ENCODE peak calls at places on chromosomes 6 and 20, in eight cellular contexts. H is fibroblast of lung, A is adrenal gland, S is Peyer's patch, K is Karpas-422, P is left ventricle myocardium inferior, M is HFF-Myc, Y is fibroblast of the aortic adventitia. T is an unnamed sample.

GRCh38 chr6:71533939-71534379 is 245.3 kb downstream of the OGFRL1 start:
- DNase-seq in H (peak), A (no peak), S (no peak), K (no peak), P (no peak), M (no peak), Y (peak), T (no peak)

GRCh38 chr6:52410979-52411378 is 9.2 kb upstream of the EFHC1 start:
- DNase-seq in H (peak), A (no peak), S (no peak), K (no peak), P (no peak), M (no peak), Y (no peak), T (no peak)

GRCh38 chr20:45098096-45098773 is 2.7 kb downstream of the KCNS1 start:
- DNase-seq in H (peak), A (peak), S (no peak), K (no peak), P (no peak), M (no peak), Y (no peak), T (peak)

GRCh38 chr20:9608639-9609440 is 94.5 kb downstream of the LAMP5 start:
- DNase-seq in H (no peak), A (no peak), S (no peak), K (peak), P (no peak), M (no peak), Y (no peak), T (no peak)

GRCh38 chr6:73631849-73632248 is 21.9 kb downstream of the SLC17A5 start:
- DNase-seq in H (peak), A (no peak), S (no peak), K (no peak), P (no peak), M (peak), Y (no peak), T (no peak)

GRCh38 chr6:74603676-74604075 is 602.2 kb downstream of the COL12A1 start:
- DNase-seq in H (peak), A (no peak), S (no peak), K (no peak), P (no peak), M (no peak), Y (peak), T (no peak)

GRCh38 chr6:138682722-138683521 is 90.6 kb upstream of the CCDC28A start:
- DNase-seq in H (peak), A (no peak), S (no peak), K (peak), P (no peak), M (peak), Y (no peak), T (no peak)

GRCh38 chr6:111503194-111503593 is 20.2 kb upstream of the REV3L start:
- DNase-seq in H (no peak), A (no peak), S (no peak), K (no peak), P (no peak), M (no peak), Y (no peak), T (no peak)

GRCh38 chr20:25066386-25066785 is 8.4 kb upstream of the ACSS1 start:
- DNase-seq in H (no peak), A (peak), S (no peak), K (no peak), P (no peak), M (no peak), Y (no peak), T (no peak)

GRCh38 chr6:40789143-40789764 is 202.1 kb upstream of the LRFN2 start:
- DNase-seq in H (no peak), A (no peak), S (no peak), K (no peak), P (no peak), M (no peak), Y (no peak), T (no peak)

GRCh38 chr6:47852727-47853126 is 70.9 kb downstream of the OPN5 start:
- DNase-seq in H (peak), A (no peak), S (no peak), K (no peak), P (no peak), M (no peak), Y (no peak), T (no peak)

GRCh38 chr6:168637853-168638252 is 196.9 kb downstream of the SMOC2 start:
- DNase-seq in H (no peak), A (no peak), S (no peak), K (no peak), P (no peak), M (no peak), Y (no peak), T (no peak)

GRCh38 chr20:48763183-48764030 is 64.4 kb downstream of the PREX1 start:
- DNase-seq in H (no peak), A (peak), S (no peak), K (no peak), P (peak), M (no peak), Y (no peak), T (no peak)

GRCh38 chr6:63816979-63817436 is 181.4 kb downstream of the PHF3 start:
- DNase-seq in H (no peak), A (no peak), S (no peak), K (peak), P (no peak), M (no peak), Y (peak), T (no peak)

GRCh38 chr6:129215916-129216525 is 333.1 kb downstream of the LAMA2 start:
- DNase-seq in H (no peak), A (no peak), S (no peak), K (no peak), P (no peak), M (no peak), Y (no peak), T (no peak)

GRCh38 chr6:72776456-72776855 is 154.6 kb downstream of the KCNQ5 start:
- DNase-seq in H (no peak), A (no peak), S (no peak), K (no peak), P (no peak), M (no peak), Y (no peak), T (no peak)

GRCh38 chr6:108737594-108738546 is 110.4 kb upstream of the ARMC2 start:
- DNase-seq in H (peak), A (no peak), S (peak), K (no peak), P (no peak), M (peak), Y (peak), T (no peak)

GRCh38 chr20:9617940-9618339 is 103.5 kb downstream of the LAMP5 start:
- DNase-seq in H (peak), A (peak), S (no peak), K (peak), P (no peak), M (no peak), Y (peak), T (no peak)

GRCh38 chr6:148335582-148335981 is 7.1 kb upstream of the SASH1 start:
- DNase-seq in H (no peak), A (no peak), S (no peak), K (peak), P (no peak), M (no peak), Y (peak), T (no peak)

GRCh38 chr6:132596201-132596600 is 6.7 kb upstream of the TAAR5 start:
- DNase-seq in H (no peak), A (no peak), S (no peak), K (no peak), P (no peak), M (no peak), Y (no peak), T (no peak)

GRCh38 chr6:12992770-12993169 is 276.2 kb downstream of the PHACTR1 start:
- DNase-seq in H (no peak), A (no peak), S (no peak), K (no peak), P (no peak), M (no peak), Y (no peak), T (no peak)

GRCh38 chr6:1622220-1622841 is 12.6 kb downstream of the FOXC1 start:
- DNase-seq in H (no peak), A (no peak), S (no peak), K (no peak), P (no peak), M (no peak), Y (peak), T (no peak)

GRCh38 chr6:34178361-34179105 is 32.6 kb upstream of the GRM4 start:
- DNase-seq in H (no peak), A (no peak), S (peak), K (no peak), P (no peak), M (no peak), Y (no peak), T (no peak)

GRCh38 chr20:33393609-33394008 is 7.7 kb downstream of the CDK5RAP1 start:
- DNase-seq in H (no peak), A (no peak), S (no peak), K (no peak), P (no peak), M (no peak), Y (no peak), T (no peak)

GRCh38 chr6:102736941-102737368 is 1343.4 kb downstream of the GRIK2 start:
- DNase-seq in H (peak), A (no peak), S (no peak), K (no peak), P (no peak), M (peak), Y (no peak), T (no peak)

GRCh38 chr20:18404172-18404571 is 62.7 kb downstream of the DZANK1 start:
- DNase-seq in H (no peak), A (no peak), S (no peak), K (no peak), P (no peak), M (no peak), Y (no peak), T (no peak)

GRCh38 chr20:32215147-32215546 is 7.5 kb downstream of the POFUT1 start:
- DNase-seq in H (no peak), A (no peak), S (no peak), K (no peak), P (no peak), M (no peak), Y (no peak), T (no peak)

GRCh38 chr6:74409447-74409846 is 713.4 kb downstream of the CD109 start:
- DNase-seq in H (peak), A (no peak), S (no peak), K (peak), P (no peak), M (peak), Y (peak), T (no peak)

GRCh38 chr6:32148722-32149576 is 2.8 kb downstream of the PRRT1 start:
- DNase-seq in H (peak), A (peak), S (peak), K (peak), P (no peak), M (no peak), Y (no peak), T (peak)

GRCh38 chr6:21949211-21949801 is 347.5 kb downstream of the PRL start:
- DNase-seq in H (no peak), A (no peak), S (no peak), K (no peak), P (no peak), M (no peak), Y (no peak), T (no peak)

GRCh38 chr6:113856011-113856551 is 1.1 kb upstream of the MARCKS start:
- DNase-seq in H (peak), A (no peak), S (peak), K (no peak), P (no peak), M (no peak), Y (peak), T (no peak)

GRCh38 chr20:10217517-10218410 is 866 bp upstream of the SNAP25 start:
- DNase-seq in H (peak), A (peak), S (no peak), K (no peak), P (no peak), M (no peak), Y (peak), T (no peak)

GRCh38 chr6:122476131-122476530 is 4.5 kb upstream of the SERINC1 start:
- DNase-seq in H (peak), A (no peak), S (no peak), K (peak), P (no peak), M (no peak), Y (peak), T (no peak)

GRCh38 chr20:50130346-50130703 is 17.4 kb upstream of the UBE2V1 start:
- DNase-seq in H (no peak), A (no peak), S (no peak), K (no peak), P (no peak), M (no peak), Y (peak), T (no peak)

GRCh38 chr6:164247106-164247505 is 832.6 kb downstream of the QKI start:
- DNase-seq in H (no peak), A (no peak), S (no peak), K (no peak), P (no peak), M (no peak), Y (no peak), T (no peak)

GRCh38 chr6:12150812-12151432 is 138.8 kb downstream of the HIVEP1 start:
- DNase-seq in H (no peak), A (no peak), S (no peak), K (peak), P (no peak), M (no peak), Y (no peak), T (peak)

DNA sequence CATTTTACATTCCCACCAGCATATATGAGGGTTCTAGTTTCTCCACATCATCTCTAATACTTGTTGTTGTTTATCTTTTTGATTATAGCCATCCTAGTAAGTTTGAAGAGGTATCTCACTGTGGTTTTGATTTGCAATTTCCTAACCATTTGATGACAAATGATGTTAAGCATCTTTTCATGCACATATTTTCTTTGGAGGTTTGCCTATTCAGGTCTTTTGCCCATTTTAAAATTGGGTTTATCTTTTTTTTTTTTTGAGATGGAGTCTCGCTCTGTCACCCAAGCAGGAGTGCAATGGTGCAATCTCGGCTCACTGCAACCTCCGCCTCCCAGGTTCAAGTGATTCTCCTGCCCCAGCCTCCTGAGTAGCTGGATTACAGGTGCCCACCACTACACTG is 4.0 kb downstream of the RBCK1 start:
- DNase-seq in H (no peak), A (no peak), S (no peak), K (no peak), P (no peak), M (no peak), Y (no peak), T (no peak)
- H3K4me3 ChIP-seq in H (no peak), A (no peak), S (no peak), K (no peak), P (no peak), M (no peak), Y (no peak), T (no peak)

GRCh38 chr6:20770776-20771175 is 236.5 kb downstream of the CDKAL1 start:
- DNase-seq in H (peak), A (no peak), S (no peak), K (no peak), P (no peak), M (peak), Y (no peak), T (no peak)
- H3K4me3 ChIP-seq in H (no peak), A (no peak), S (no peak), K (no peak), P (no peak), M (no peak), Y (no peak), T (no peak)

GRCh38 chr6:43229803-43230239 is 540 bp upstream of the DNPH1 start:
- DNase-seq in H (no peak), A (no peak), S (no peak), K (no peak), P (no peak), M (no peak), Y (no peak), T (no peak)

GRCh38 chr6:43222418-43223059 is 6.7 kb downstream of the DNPH1 start:
- DNase-seq in H (no peak), A (no peak), S (no peak), K (no peak), P (no peak), M (no peak), Y (no peak), T (no peak)

GRCh38 chr6:43223175-43223574 is 6.1 kb downstream of the DNPH1 start:
- DNase-seq in H (no peak), A (no peak), S (no peak), K (no peak), P (no peak), M (no peak), Y (no peak), T (no peak)

GRCh38 chr6:43228951-43229802 is at the start of gene DNPH1:
- DNase-seq in H (peak), A (peak), S (peak), K (peak), P (peak), M (peak), Y (peak), T (peak)

GRCh38 chr6:43226192-43226851 is 3.0 kb downstream of the DNPH1 start:
- DNase-seq in H (no peak), A (no peak), S (no peak), K (no peak), P (no peak), M (no peak), Y (no peak), T (no peak)
- H3K4me3 ChIP-seq in H (no peak), A (no peak), S (no peak), K (no peak), P (no peak), M (no peak), Y (no peak), T (no peak)

GRCh38 chr6:24968711-24969110 is 33.0 kb upstream of the RIPOR2 start:
- DNase-seq in H (no peak), A (no peak), S (no peak), K (no peak), P (no peak), M (no peak), Y (no peak), T (no peak)

GRCh38 chr6:24960991-24961475 is 25.3 kb upstream of the RIPOR2 start:
- DNase-seq in H (no peak), A (no peak), S (no peak), K (no peak), P (no peak), M (no peak), Y (no peak), T (no peak)

GRCh38 chr6:24961852-24962251 is 26.1 kb upstream of the RIPOR2 start:
- DNase-seq in H (no peak), A (no peak), S (no peak), K (no peak), P (no peak), M (no peak), Y (no peak), T (no peak)

GRCh38 chr6:24959333-24959732 is 23.6 kb upstream of the RIPOR2 start:
- DNase-seq in H (no peak), A (no peak), S (no peak), K (no peak), P (no peak), M (no peak), Y (no peak), T (no peak)

DNA sequence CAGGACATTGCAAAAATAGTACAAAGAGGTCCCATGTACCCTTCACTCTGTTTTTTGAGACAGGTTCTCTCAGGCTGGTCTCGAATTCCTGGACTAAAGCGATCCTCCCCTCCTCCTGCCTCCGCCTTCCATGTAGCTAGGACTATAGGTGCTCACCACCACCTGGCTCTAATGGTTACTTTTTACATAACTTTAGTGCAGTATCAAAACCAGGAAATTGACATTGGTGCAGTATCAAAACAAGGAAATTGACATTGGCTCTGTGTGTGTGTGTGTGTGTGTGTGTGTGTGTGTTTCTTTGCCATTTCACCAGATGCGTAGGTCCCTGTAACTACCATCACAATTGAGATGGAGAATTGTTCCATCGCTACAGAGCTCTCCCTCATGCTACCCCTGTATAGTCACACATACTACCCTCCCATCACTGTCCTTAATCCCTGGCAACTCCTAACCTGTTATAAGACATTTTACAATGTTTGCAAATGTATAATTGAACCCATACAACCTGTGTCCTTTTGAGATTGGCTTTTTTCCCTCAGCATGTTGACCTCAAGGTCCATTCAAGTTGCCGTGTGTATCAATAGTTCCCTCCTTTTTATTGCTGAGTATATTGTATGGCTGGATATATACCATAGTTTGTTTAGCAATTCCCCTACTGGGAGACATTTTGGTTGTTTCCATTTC is 28.3 kb upstream of the RIPOR2 start:
- DNase-seq in H (no peak), A (no peak), S (no peak), K (no peak), P (no peak), M (no peak), Y (no peak), T (no peak)
- H3K4me3 ChIP-seq in H (no peak), A (no peak), S (no peak), K (no peak), P (no peak), M (no peak), Y (no peak), T (no peak)

GRCh38 chr20:62062661-62063600 is 2.8 kb downstream of the TAF4 start:
- DNase-seq in H (no peak), A (peak), S (no peak), K (no peak), P (no peak), M (no peak), Y (peak), T (no peak)
- H3K4me3 ChIP-seq in H (no peak), A (no peak), S (peak), K (peak), P (peak), M (peak), Y (peak), T (no peak)

GRCh38 chr20:1375515-1375914 is 17.3 kb downstream of the FKBP1A start:
- DNase-seq in H (peak), A (no peak), S (no peak), K (no peak), P (no peak), M (no peak), Y (peak), T (no peak)
- H3K4me3 ChIP-seq in H (no peak), A (no peak), S (no peak), K (no peak), P (peak), M (no peak), Y (no peak), T (no peak)

GRCh38 chr6:5279891-5280338 is 18.6 kb downstream of the FARS2 start:
- DNase-seq in H (no peak), A (no peak), S (no peak), K (no peak), P (no peak), M (no peak), Y (no peak), T (no peak)
- H3K4me3 ChIP-seq in H (no peak), A (no peak), S (no peak), K (no peak), P (no peak), M (no peak), Y (no peak), T (no peak)

GRCh38 chr20:63855363-63856110 is 5.8 kb upstream of the ABHD16B start:
- DNase-seq in H (no peak), A (no peak), S (no peak), K (no peak), P (no peak), M (no peak), Y (no peak), T (no peak)
- H3K4me3 ChIP-seq in H (no peak), A (no peak), S (no peak), K (no peak), P (peak), M (no peak), Y (peak), T (no peak)

GRCh38 chr6:117919775-117920492 is 12.9 kb downstream of the SLC35F1 start:
- DNase-seq in H (no peak), A (peak), S (no peak), K (no peak), P (no peak), M (no peak), Y (no peak), T (no peak)
- H3K4me3 ChIP-seq in H (no peak), A (no peak), S (peak), K (no peak), P (peak), M (no peak), Y (no peak), T (no peak)

GRCh38 chr20:51801220-51801991 is 915 bp downstream of the SALL4 start:
- DNase-seq in H (peak), A (no peak), S (no peak), K (no peak), P (no peak), M (no peak), Y (no peak), T (no peak)
- H3K4me3 ChIP-seq in H (peak), A (no peak), S (peak), K (no peak), P (peak), M (peak), Y (peak), T (no peak)

T was measured in CD8-positive, alpha-beta memory T cell.